ENCODE peak calls at places on chromosomes 3 and 15, in eight cellular contexts. T is RPMI8226; H is Peyer's patch; U is activated CD8-positive, alpha-beta T cell treated with anti-CD3 and anti-CD28 coated beads for 36 hours; I is stimulated activated CD4-positive, alpha-beta T cell treated with anti-CD3 and anti-CD28 coated beads, Interleukin-15, amount 100 ng/mL, for 1 hour; W is posterior cingulate gyrus; L is heart left ventricle; O is AG04449. P is an unnamed sample.

GRCh38 chr15:48541659-48542334 is 103.7 kb downstream of the FBN1 start:
- DNase-seq in I (no peak), W (no peak), O (no peak), L (no peak), T (no peak), H (no peak), U (no peak), P (peak)

GRCh38 chr3:13455644-13456043 is 24.5 kb upstream of the HDAC11 start:
- DNase-seq in O (no peak), L (no peak), W (no peak), T (no peak), U (no peak), I (no peak), H (no peak), P (peak)

GRCh38 chr3:29164825-29165224 is 116.0 kb upstream of the RBMS3 start:
- DNase-seq in O (no peak), U (no peak), W (no peak), T (no peak), L (no peak), H (no peak), I (no peak), P (no peak)

GRCh38 chr3:101836907-101837598 is 12.3 kb upstream of the NFKBIZ start:
- DNase-seq in W (no peak), T (no peak), U (no peak), H (no peak), I (no peak), L (no peak), O (no peak), P (peak)

GRCh38 chr3:46934508-46935167 is 41.9 kb downstream of the CCDC12 start:
- DNase-seq in I (no peak), H (no peak), W (no peak), O (no peak), L (peak), U (no peak), T (no peak), P (no peak)

GRCh38 chr3:112744825-112745566 is 101.7 kb downstream of the CD200R1L start:
- DNase-seq in T (peak), H (no peak), O (no peak), L (no peak), W (no peak), U (no peak), I (no peak), P (no peak)

GRCh38 chr3:13111173-13111873 is 38.1 kb upstream of the IQSEC1 start:
- DNase-seq in L (no peak), W (no peak), T (peak), O (no peak), H (peak), U (no peak), I (no peak), P (no peak)

GRCh38 chr3:110767838-110768237 is 303.8 kb upstream of the NECTIN3 start:
- DNase-seq in W (no peak), L (no peak), T (no peak), H (no peak), U (no peak), I (no peak), O (no peak), P (no peak)

GRCh38 chr15:29677450-29677849 is 144.8 kb downstream of the TJP1 start:
- DNase-seq in H (no peak), W (no peak), O (no peak), T (no peak), L (no peak), I (no peak), U (no peak), P (no peak)

GRCh38 chr3:99236576-99236975 is 335.1 kb upstream of the DCBLD2 start:
- DNase-seq in I (no peak), W (no peak), L (no peak), H (no peak), O (no peak), T (no peak), U (no peak), P (peak)

GRCh38 chr3:157263027-157263426 is 103.1 kb upstream of the CCNL1 start:
- DNase-seq in U (no peak), O (no peak), I (no peak), H (no peak), W (no peak), L (no peak), T (no peak), P (peak)

GRCh38 chr15:85880501-85881190 is 85.9 kb upstream of the KLHL25 start:
- DNase-seq in O (no peak), H (no peak), U (no peak), T (no peak), I (no peak), W (no peak), L (no peak), P (no peak)

GRCh38 chr3:180072786-180073185 is 36.0 kb upstream of the PEX5L start:
- DNase-seq in L (no peak), O (no peak), W (no peak), H (no peak), U (no peak), I (no peak), T (no peak), P (no peak)

P was measured in astrocyte.